ENCODE peak calls at places on chromosomes 4 and X, in six cellular contexts. M, X, F, W, Q and T are unnamed samples.

GRCh38 chrX:27964432-27964831 is 16.8 kb downstream of the DCAF8L1 start:
- DNase-seq in Q (no peak), X (no peak), F (peak), W (no peak), M (no peak), T (no peak)

GRCh38 chr4:162408309-162408708 is 244.5 kb upstream of the FSTL5 start:
- DNase-seq in X (no peak), M (no peak), F (no peak), Q (no peak), W (no peak), T (no peak)

GRCh38 chrX:134745636-134746378 is 87.5 kb upstream of the PLAC1 start:
- DNase-seq in F (peak), Q (peak), M (peak), X (no peak), W (no peak), T (no peak)

GRCh38 chr4:124431663-124432192 is 280.8 kb downstream of the ANKRD50 start:
- DNase-seq in X (peak), W (no peak), Q (no peak), F (peak), M (no peak), T (no peak)

GRCh38 chr4:135244605-135245146 is 1043.1 kb upstream of the PABPC4L start:
- DNase-seq in M (no peak), Q (no peak), W (no peak), X (no peak), F (no peak), T (no peak)

GRCh38 chr4:87978656-87979055 is 3.1 kb downstream of the SPP1 start:
- DNase-seq in Q (no peak), M (no peak), F (no peak), X (peak), W (no peak), T (no peak)

GRCh38 chr4:142475663-142476062 is 370.4 kb downstream of the INPP4B start:
- DNase-seq in M (no peak), X (peak), F (no peak), Q (no peak), W (no peak), T (no peak)

GRCh38 chr4:123449780-123450179 is 53.2 kb downstream of the SPRY1 start:
- DNase-seq in W (no peak), Q (peak), M (no peak), F (peak), X (peak), T (no peak)

GRCh38 chr4:155197757-155198156 is 10.7 kb upstream of the NPY2R start:
- DNase-seq in F (no peak), W (no peak), Q (no peak), X (no peak), M (no peak), T (no peak)

GRCh38 chrX:11533211-11533651 is 132.5 kb downstream of the ARHGAP6 start:
- DNase-seq in X (peak), F (peak), W (no peak), M (peak), Q (peak), T (no peak)

GRCh38 chrX:51420610-51421009 is 75.8 kb downstream of the NUDT11 start:
- DNase-seq in M (no peak), X (peak), Q (no peak), F (peak), W (no peak), T (no peak)

GRCh38 chrX:49079489-49080428 is at the start of gene WDR45:
- DNase-seq in F (peak), Q (peak), M (peak), W (peak), X (peak), T (peak)

GRCh38 chrX:51144828-51145442 is 187.7 kb upstream of the NUDT10 start:
- DNase-seq in F (peak), Q (peak), M (peak), X (peak), W (no peak), T (no peak)

GRCh38 chr4:27276322-27277073 is 415.9 kb downstream of the STIM2 start:
- DNase-seq in X (no peak), Q (no peak), F (no peak), M (no peak), W (no peak), T (no peak)

GRCh38 chr4:35970366-35970960 is 273.9 kb downstream of the ARAP2 start:
- DNase-seq in Q (no peak), W (no peak), M (peak), F (no peak), X (no peak), T (no peak)

GRCh38 chrX:81206471-81206870 is 4.6 kb downstream of the SH3BGRL start:
- DNase-seq in Q (no peak), W (no peak), M (no peak), X (no peak), F (no peak), T (no peak)

GRCh38 chr4:88008624-88009235 is 1.3 kb downstream of the PKD2 start:
- DNase-seq in W (no peak), Q (peak), M (peak), F (peak), X (no peak), T (no peak)

GRCh38 chrX:65750674-65751469 is 83.4 kb downstream of the MSN start:
- DNase-seq in Q (peak), X (no peak), W (no peak), F (no peak), M (peak), T (no peak)

GRCh38 chrX:109902665-109903064 is 100.2 kb upstream of the TMEM164 start:
- DNase-seq in Q (no peak), W (no peak), M (no peak), F (no peak), X (peak), T (no peak)

GRCh38 chr4:77074961-77075855 is 581 bp downstream of the CCNI start:
- DNase-seq in M (peak), Q (peak), F (peak), W (peak), X (peak), T (peak)

GRCh38 chr4:140130677-140131076 is 23.3 kb downstream of the MAML3 start:
- DNase-seq in F (no peak), Q (no peak), M (no peak), W (no peak), X (peak), T (no peak)

GRCh38 chr4:75555294-75556164 is at the start of gene ODAPH:
- DNase-seq in W (no peak), F (no peak), M (peak), Q (peak), X (peak), T (no peak)

GRCh38 chrX:129634541-129634940 is 20.2 kb downstream of the APLN start:
- DNase-seq in F (no peak), W (peak), X (no peak), M (no peak), Q (no peak), T (no peak)

GRCh38 chr4:147639388-147639787 is 22.2 kb downstream of the TMEM184C start:
- DNase-seq in M (no peak), X (no peak), W (no peak), F (no peak), Q (no peak), T (no peak)

GRCh38 chr4:8741513-8742226 is 130.0 kb downstream of the HMX1 start:
- DNase-seq in Q (no peak), F (no peak), X (no peak), M (no peak), W (peak), T (no peak)

GRCh38 chrX:24963823-24964222 is 51.9 kb downstream of the ARX start:
- DNase-seq in F (no peak), M (no peak), X (no peak), Q (no peak), W (no peak), T (no peak)

GRCh38 chr4:80007745-80008149 is 65.3 kb downstream of the ANTXR2 start:
- DNase-seq in Q (no peak), F (peak), W (no peak), M (no peak), X (no peak), T (no peak)

GRCh38 chr4:6335040-6335590 is 65.5 kb downstream of the WFS1 start:
- DNase-seq in X (no peak), F (no peak), W (no peak), M (no peak), Q (no peak), T (no peak)
- TF ChIP-seq CTCF in X (no peak), F (no peak), W (no peak), M (no peak), Q (no peak), T (no peak)

GRCh38 chrX:43556207-43556606 is 99.9 kb upstream of the MAOA start:
- DNase-seq in M (no peak), Q (no peak), W (no peak), X (no peak), F (no peak), T (no peak)
- TF ChIP-seq CTCF in M (no peak), Q (no peak), W (no peak), X (no peak), F (no peak), T (no peak)

DNA sequence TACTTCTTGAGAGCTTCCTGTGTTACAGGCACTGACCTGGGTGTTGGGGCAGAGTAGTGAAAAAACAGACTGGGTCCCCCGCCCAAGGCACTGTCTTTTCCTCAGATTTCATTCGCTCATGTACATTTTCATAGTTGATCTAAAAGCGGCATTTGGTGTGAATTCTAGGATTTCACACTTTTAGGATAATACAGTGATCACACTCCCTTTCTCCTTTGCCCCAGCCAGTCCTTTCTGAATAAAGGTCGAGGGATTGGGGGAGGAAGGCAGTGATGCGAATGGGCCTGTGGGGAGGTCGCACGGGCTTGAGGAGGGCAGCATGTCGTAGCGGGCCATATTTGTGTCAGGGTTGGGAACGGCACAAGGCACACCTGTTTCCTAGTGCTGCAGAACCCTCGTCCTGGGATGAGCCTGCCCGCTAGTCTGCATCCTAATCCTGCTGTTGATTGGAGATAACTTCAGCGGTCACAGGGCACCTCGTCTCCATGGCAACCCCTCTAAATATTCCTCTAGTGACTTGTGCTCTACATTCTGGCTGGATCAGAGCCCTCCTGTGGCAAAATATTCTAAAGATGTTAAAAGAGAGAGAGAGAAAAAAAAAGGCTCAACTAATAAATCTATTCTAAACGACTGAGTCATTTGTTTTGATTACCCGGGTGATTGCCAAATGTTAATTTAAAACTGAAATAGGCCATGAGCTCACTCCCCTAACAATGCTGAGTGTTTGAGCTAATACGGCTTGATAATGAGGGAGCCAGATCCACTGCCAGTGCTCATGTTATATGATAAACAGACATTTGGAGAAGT is 21.8 kb downstream of the FHL1 start:
- DNase-seq in M (no peak), W (peak), Q (no peak), F (peak), X (peak), T (no peak)
- TF ChIP-seq CTCF in M (no peak), W (no peak), Q (no peak), F (no peak), X (peak), T (no peak)

GRCh38 chrX:38206542-38206941 is 14.1 kb downstream of the SRPX start:
- DNase-seq in X (no peak), M (no peak), F (no peak), Q (no peak), W (no peak), T (no peak)

GRCh38 chrX:38205037-38205436 is 15.6 kb downstream of the SRPX start:
- DNase-seq in W (no peak), M (no peak), Q (no peak), X (no peak), F (no peak), T (no peak)

GRCh38 chrX:38206036-38206435 is 14.6 kb downstream of the SRPX start:
- DNase-seq in W (no peak), Q (no peak), M (no peak), F (no peak), X (peak), T (no peak)
- TF ChIP-seq CTCF in W (no peak), Q (no peak), M (no peak), F (no peak), X (no peak), T (no peak)

GRCh38 chr4:180668732-180669131 is 1574.5 kb upstream of the TENM3 start:
- DNase-seq in X (no peak), F (no peak), W (no peak), M (no peak), Q (no peak), T (no peak)
- TF ChIP-seq CTCF in X (no peak), F (no peak), W (no peak), M (no peak), Q (no peak), T (no peak)

DNA sequence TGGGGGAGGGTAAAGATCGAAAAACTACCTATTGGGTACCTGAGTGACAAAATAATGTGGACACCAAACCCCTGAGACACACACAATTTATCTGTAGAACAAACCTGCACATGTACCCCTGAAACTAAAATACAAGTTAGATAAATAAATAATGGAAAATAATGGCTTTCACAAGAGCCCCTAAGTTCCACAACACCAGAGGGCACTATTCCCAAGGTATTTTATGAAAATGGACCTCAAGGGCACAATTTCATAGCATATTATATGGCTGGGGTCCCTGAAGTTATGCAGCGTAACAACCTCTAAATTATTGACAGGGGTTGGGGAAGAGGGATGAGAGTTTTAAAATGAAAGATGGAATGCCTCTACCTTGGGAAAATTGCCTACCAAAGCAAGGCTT is 81.3 kb upstream of the TMEM33 start:
- DNase-seq in Q (no peak), M (no peak), W (no peak), X (no peak), F (no peak), T (no peak)
- TF ChIP-seq CTCF in Q (no peak), M (no peak), W (no peak), X (peak), F (no peak), T (no peak)

GRCh38 chrX:123477673-123478072 is 255.2 kb downstream of the THOC2 start:
- DNase-seq in M (no peak), Q (no peak), X (no peak), F (no peak), W (no peak), T (no peak)

GRCh38 chrX:123487226-123487625 is 245.6 kb downstream of the THOC2 start:
- DNase-seq in M (no peak), W (no peak), X (no peak), Q (no peak), F (no peak), T (no peak)

GRCh38 chrX:123487674-123488073 is 245.2 kb downstream of the THOC2 start:
- DNase-seq in F (no peak), X (no peak), M (no peak), Q (no peak), W (no peak), T (no peak)

GRCh38 chrX:123476636-123477219 is 256.1 kb downstream of the THOC2 start:
- DNase-seq in Q (no peak), W (no peak), F (no peak), M (no peak), X (no peak), T (no peak)

GRCh38 chrX:123481908-123482873 is 250.7 kb downstream of the THOC2 start:
- DNase-seq in Q (no peak), W (no peak), F (no peak), M (no peak), X (peak), T (no peak)
- TF ChIP-seq CTCF in Q (no peak), W (no peak), F (no peak), M (no peak), X (no peak), T (no peak)

GRCh38 chrX:20681691-20682090 is 415.0 kb upstream of the RPS6KA3 start:
- DNase-seq in X (no peak), Q (no peak), M (no peak), W (no peak), F (no peak), T (no peak)

GRCh38 chrX:20686256-20686655 is 419.5 kb upstream of the RPS6KA3 start:
- DNase-seq in X (no peak), F (no peak), W (no peak), Q (no peak), M (no peak), T (no peak)

GRCh38 chrX:20685652-20686051 is 418.9 kb upstream of the RPS6KA3 start:
- DNase-seq in W (no peak), X (no peak), M (no peak), Q (no peak), F (no peak), T (no peak)

GRCh38 chrX:20680998-20681397 is 414.3 kb upstream of the RPS6KA3 start:
- DNase-seq in M (no peak), Q (no peak), W (no peak), X (no peak), F (no peak), T (no peak)
- TF ChIP-seq CTCF in M (no peak), Q (no peak), W (no peak), X (no peak), F (no peak), T (no peak)